ENCODE peak calls at places on chromosomes 2 and 18, in five cellular contexts. S is coronary artery, R is HFF-Myc, F is cardiac muscle cell, U is K562. N is an unnamed sample.

GRCh38 chr2:137659616-137660015 is 304.7 kb upstream of the HNMT start:
- DNase-seq in S (no peak), R (no peak), F (no peak), U (no peak), N (no peak)

GRCh38 chr2:195382186-195382585 is 274.8 kb upstream of the SLC39A10 start:
- DNase-seq in S (no peak), R (no peak), F (no peak), U (no peak), N (no peak)

GRCh38 chr2:215105607-215106354 is 32.6 kb downstream of the ABCA12 start:
- DNase-seq in S (no peak), R (no peak), F (peak), U (no peak), N (no peak)

GRCh38 chr2:8453904-8454302 is 228.0 kb upstream of the ID2 start:
- DNase-seq in S (peak), R (peak), F (peak), U (no peak), N (no peak)

GRCh38 chr2:1132328-1132964 is 181.8 kb downstream of the SNTG2 start:
- DNase-seq in S (no peak), R (no peak), F (no peak), U (no peak), N (no peak)

GRCh38 chr2:23198316-23199114 is 186.5 kb upstream of the KLHL29 start:
- DNase-seq in S (no peak), R (no peak), F (no peak), U (no peak), N (no peak)

GRCh38 chr2:200763422-200763821 is 48.3 kb upstream of the BZW1 start:
- DNase-seq in S (no peak), R (no peak), F (no peak), U (no peak), N (no peak)

GRCh38 chr2:71943238-71944182 is 204.2 kb downstream of the CYP26B1 start:
- DNase-seq in S (peak), R (no peak), F (no peak), U (no peak), N (no peak)

GRCh38 chr18:21853020-21853419 is 112.4 kb downstream of the MIB1 start:
- DNase-seq in S (no peak), R (no peak), F (peak), U (no peak), N (no peak)

GRCh38 chr2:55099878-55100820 is 49.9 kb upstream of the RTN4 start:
- DNase-seq in S (no peak), R (no peak), F (peak), U (no peak), N (no peak)

GRCh38 chr2:19235308-19235707 is 123.1 kb downstream of the OSR1 start:
- DNase-seq in S (no peak), R (no peak), F (peak), U (no peak), N (no peak)

GRCh38 chr2:104938226-104938941 is 84.5 kb downstream of the POU3F3 start:
- DNase-seq in S (no peak), R (no peak), F (no peak), U (no peak), N (no peak)

GRCh38 chr18:37476182-37476581 is 89.4 kb downstream of the CELF4 start:
- DNase-seq in S (no peak), R (no peak), F (peak), U (peak), N (no peak)

GRCh38 chr2:126304147-126304546 is 351.8 kb upstream of the GYPC start:
- DNase-seq in S (no peak), R (no peak), F (no peak), U (no peak), N (no peak)

GRCh38 chr2:12587729-12588522 is 128.8 kb upstream of the TRIB2 start:
- DNase-seq in S (no peak), R (peak), F (peak), U (no peak), N (no peak)

GRCh38 chr2:127566576-127566975 is 31.1 kb downstream of the MYO7B start:
- DNase-seq in S (peak), R (no peak), F (no peak), U (no peak), N (no peak)

GRCh38 chr18:3248062-3248669 is 565 bp downstream of the MYL12A start:
- DNase-seq in S (no peak), R (no peak), F (peak), U (no peak), N (no peak)

GRCh38 chr2:98391581-98392270 is 45.5 kb downstream of the CNGA3 start:
- DNase-seq in S (no peak), R (no peak), F (no peak), U (no peak), N (no peak)

GRCh38 chr18:3472681-3473544 is 22.9 kb downstream of the TGIF1 start:
- DNase-seq in S (no peak), R (no peak), F (no peak), U (no peak), N (no peak)

GRCh38 chr2:1701556-1702185 is 42.6 kb downstream of the PXDN start:
- DNase-seq in S (no peak), R (no peak), F (no peak), U (no peak), N (no peak)

GRCh38 chr18:61334491-61334850 is 1.2 kb downstream of the CDH20 start:
- DNase-seq in S (no peak), R (no peak), F (peak), U (no peak), N (no peak)

GRCh38 chr2:223649941-223650530 is 47.9 kb upstream of the SCG2 start:
- DNase-seq in S (no peak), R (no peak), F (no peak), U (no peak), N (no peak)

DNA sequence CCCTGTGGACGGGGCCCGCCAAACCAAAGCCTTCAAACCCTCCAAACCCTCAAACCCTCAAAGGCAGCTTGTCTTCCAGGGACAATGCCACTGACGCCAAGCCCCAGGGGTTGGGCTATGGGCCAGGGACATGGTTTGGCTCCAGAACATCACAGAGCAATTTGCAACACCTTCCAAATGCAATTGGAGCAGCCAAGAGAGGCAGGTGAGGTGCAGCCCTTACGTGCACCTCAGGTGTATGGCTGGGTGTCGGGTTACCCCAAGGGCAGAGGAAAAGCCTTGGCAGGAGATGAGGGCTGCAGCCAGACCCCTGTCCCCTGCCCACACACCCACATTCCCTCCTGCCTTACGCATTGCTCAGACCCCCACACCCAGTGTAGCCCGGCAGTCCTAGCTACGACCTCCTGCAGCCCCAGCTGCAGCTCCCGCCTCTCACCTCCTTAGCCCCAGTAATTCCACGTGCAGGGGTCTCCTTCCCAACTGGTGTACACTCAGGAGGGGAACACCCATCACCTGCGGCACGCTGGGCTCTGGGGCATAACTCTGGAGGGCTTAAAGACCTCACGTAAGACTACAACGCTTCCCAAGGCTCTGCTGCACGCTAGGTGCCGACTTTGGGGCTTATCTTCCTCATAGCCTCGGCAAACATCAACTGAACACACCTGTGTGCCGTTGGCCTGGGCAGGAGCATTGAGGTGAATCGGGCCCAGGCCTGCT is 88.7 kb downstream of the TFCP2L1 start:
- DNase-seq in S (no peak), R (no peak), F (no peak), U (no peak), N (no peak)
- H3K4me3 ChIP-seq in S (no peak), R (no peak), F (no peak), U (no peak), N (no peak)

DNA sequence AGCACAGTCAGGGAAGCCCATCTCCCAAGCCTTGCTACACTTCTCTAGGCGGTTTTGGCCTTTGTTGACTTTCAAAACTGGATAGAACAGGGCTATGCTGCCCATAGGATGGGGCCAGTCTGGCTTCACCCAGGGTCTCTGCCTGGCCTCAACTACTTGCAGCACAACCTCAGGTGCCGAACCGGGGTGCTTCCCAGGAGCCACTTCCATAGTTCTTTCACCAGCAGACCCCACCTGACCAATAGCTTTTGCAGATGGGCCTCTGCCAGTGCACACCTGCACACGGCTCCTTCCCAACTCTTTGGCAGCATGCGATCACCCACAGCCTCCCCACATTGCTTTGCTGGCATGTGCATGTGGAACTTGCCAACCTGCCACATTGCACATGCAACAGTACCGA is 331.6 kb downstream of the CPS1 start:
- DNase-seq in S (no peak), R (no peak), F (no peak), U (no peak), N (no peak)
- H3K4me3 ChIP-seq in S (no peak), R (no peak), F (no peak), U (no peak), N (no peak)

GRCh38 chr2:40642261-40642660 is 190.4 kb upstream of the SLC8A1 start:
- DNase-seq in S (no peak), R (peak), F (no peak), U (no peak), N (no peak)
- H3K4me3 ChIP-seq in S (no peak), R (no peak), F (no peak), U (no peak), N (no peak)

GRCh38 chr2:3703236-3703682 is at the start of gene DCDC2C:
- DNase-seq in S (no peak), R (no peak), F (no peak), U (no peak), N (no peak)
- H3K4me3 ChIP-seq in S (peak), R (no peak), F (no peak), U (no peak), N (peak)

GRCh38 chr18:11272516-11272915 is 123.1 kb upstream of the PIEZO2 start:
- DNase-seq in S (no peak), R (no peak), F (no peak), U (no peak), N (no peak)

GRCh38 chr18:11274144-11274762 is 124.9 kb upstream of the PIEZO2 start:
- DNase-seq in S (no peak), R (no peak), F (no peak), U (no peak), N (no peak)

GRCh38 chr18:11268691-11269686 is 119.6 kb upstream of the PIEZO2 start:
- DNase-seq in S (no peak), R (no peak), F (peak), U (no peak), N (no peak)
- H3K4me3 ChIP-seq in S (peak), R (no peak), F (no peak), U (no peak), N (no peak)

DNA sequence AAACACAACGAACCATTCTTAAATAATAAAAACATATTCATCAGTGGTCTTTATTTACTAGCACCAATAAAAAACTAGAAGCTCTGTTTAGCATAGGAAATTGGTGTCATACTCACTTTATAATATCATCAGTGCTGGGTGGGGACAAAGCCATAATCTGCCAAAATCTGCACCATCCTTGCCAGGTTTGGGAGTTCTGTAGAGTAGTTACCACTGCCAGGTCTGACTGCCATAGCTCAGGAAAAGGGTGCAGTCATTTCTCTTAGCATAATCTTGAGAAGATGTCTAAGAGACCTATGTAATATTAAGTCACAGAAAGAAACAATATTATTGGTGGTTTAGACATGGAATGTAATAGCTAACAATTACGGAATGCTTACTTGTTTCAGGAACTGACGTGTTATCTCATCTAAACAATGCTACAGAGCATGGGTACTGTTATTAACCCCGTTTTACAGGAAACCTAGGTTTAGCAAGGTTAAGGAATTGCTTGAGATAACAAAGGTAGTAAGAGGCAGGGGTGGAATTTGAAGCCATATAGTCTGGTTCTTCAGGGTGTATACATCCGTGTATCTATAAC is 1.6 kb upstream of the MARCHF7 start:
- DNase-seq in S (no peak), R (no peak), F (peak), U (no peak), N (no peak)
- H3K4me3 ChIP-seq in S (no peak), R (no peak), F (no peak), U (no peak), N (no peak)

GRCh38 chr2:56185101-56185581 is 1.4 kb downstream of the CCDC85A start:
- DNase-seq in S (no peak), R (no peak), F (peak), U (no peak), N (no peak)

GRCh38 chr2:56182420-56182819 is 1.4 kb upstream of the CCDC85A start:
- DNase-seq in S (no peak), R (no peak), F (no peak), U (no peak), N (no peak)

GRCh38 chr2:56183643-56184499 is at the start of gene CCDC85A:
- DNase-seq in S (peak), R (no peak), F (peak), U (peak), N (peak)

GRCh38 chr2:56185582-56186046 is 1.8 kb downstream of the CCDC85A start:
- DNase-seq in S (no peak), R (no peak), F (peak), U (no peak), N (no peak)

GRCh38 chr2:56184500-56184996 is 758 bp downstream of the CCDC85A start:
- DNase-seq in S (no peak), R (no peak), F (peak), U (peak), N (no peak)
- H3K4me3 ChIP-seq in S (peak), R (peak), F (peak), U (peak), N (peak)

GRCh38 chr18:811192-812122 is 585 bp downstream of the YES1 start:
- DNase-seq in S (peak), R (no peak), F (peak), U (no peak), N (no peak)

GRCh38 chr18:808086-808485 is 4.0 kb downstream of the YES1 start:
- DNase-seq in S (no peak), R (no peak), F (peak), U (no peak), N (no peak)

GRCh38 chr18:808502-808901 is 3.5 kb downstream of the YES1 start:
- DNase-seq in S (no peak), R (no peak), F (no peak), U (no peak), N (no peak)

GRCh38 chr18:812123-812672 is at the start of gene YES1:
- DNase-seq in S (peak), R (no peak), F (peak), U (peak), N (no peak)

DNA sequence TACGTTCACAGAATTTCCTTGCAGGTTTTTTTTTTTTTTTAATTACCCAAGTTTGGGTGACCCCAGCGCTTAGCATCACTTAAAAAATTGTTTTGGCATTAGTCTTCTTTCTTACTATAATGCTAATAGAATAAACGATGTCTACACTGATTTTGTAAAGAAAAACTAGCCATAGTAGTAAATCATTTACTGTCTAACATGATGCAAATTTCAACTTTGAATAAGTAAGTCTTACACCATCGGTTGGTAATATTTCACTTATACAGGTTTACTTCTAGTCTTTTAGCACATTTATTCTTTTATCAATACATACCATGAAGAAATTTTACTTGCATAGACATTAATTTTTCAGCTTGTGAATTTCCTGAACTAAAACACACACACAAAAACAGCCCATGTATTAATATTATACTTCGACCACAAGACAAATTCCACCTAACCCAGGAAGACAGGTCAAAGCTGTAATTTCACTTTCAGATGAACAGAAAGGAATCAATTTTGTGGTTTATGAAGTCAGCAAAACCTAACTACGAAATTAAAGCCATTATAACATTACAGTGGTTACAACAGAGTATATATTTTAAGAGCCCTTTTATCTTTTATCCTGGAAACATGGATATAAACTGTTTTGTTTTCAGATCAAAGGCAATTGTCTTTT is 1.9 kb downstream of the YES1 start:
- DNase-seq in S (no peak), R (no peak), F (no peak), U (no peak), N (no peak)
- H3K4me3 ChIP-seq in S (no peak), R (peak), F (peak), U (peak), N (no peak)

N was measured in iPS DF 6.9.